ENCODE peak calls at places on chromosomes 13 and 19, in seven cellular contexts. One of them, this sample, is unnamed.

GRCh38 chr13:18212873-18213272 is 968.8 kb downstream of the TUBA3C start:
- DNase-seq in adrenal gland: no peak
- DNase-seq in cardiac muscle cell: no peak
- DNase-seq in colonic mucosa: no peak
- DNase-seq in stomach: no peak
- DNase-seq in body of pancreas: no peak
- DNase-seq in transverse colon: no peak
- DNase-seq in this sample: no peak

GRCh38 chr19:13986348-13986904 is 19.7 kb downstream of the RFX1 start:
- DNase-seq in adrenal gland: peak; percentile 77
- DNase-seq in cardiac muscle cell: no peak
- DNase-seq in colonic mucosa: peak; percentile 80
- DNase-seq in stomach: peak; percentile 82
- DNase-seq in body of pancreas: peak; percentile 67
- DNase-seq in transverse colon: peak; percentile 90
- DNase-seq in this sample: peak; percentile 93

GRCh38 chr13:48038763-48039162 is 1.2 kb downstream of the NUDT15 start:
- DNase-seq in adrenal gland: no peak
- DNase-seq in cardiac muscle cell: no peak
- DNase-seq in colonic mucosa: no peak
- DNase-seq in stomach: no peak
- DNase-seq in body of pancreas: no peak
- DNase-seq in transverse colon: no peak
- DNase-seq in this sample: peak; percentile 4

GRCh38 chr13:110422913-110423688 is 116.0 kb downstream of the COL4A2 start:
- DNase-seq in adrenal gland: no peak
- DNase-seq in cardiac muscle cell: no peak
- DNase-seq in colonic mucosa: no peak
- DNase-seq in stomach: no peak
- DNase-seq in body of pancreas: no peak
- DNase-seq in transverse colon: no peak
- DNase-seq in this sample: no peak

GRCh38 chr13:76886005-76886291 is 257 bp downstream of the KCTD12 start:
- DNase-seq in adrenal gland: peak; percentile 43
- DNase-seq in cardiac muscle cell: no peak
- DNase-seq in colonic mucosa: no peak
- DNase-seq in stomach: no peak
- DNase-seq in body of pancreas: no peak
- DNase-seq in transverse colon: no peak
- DNase-seq in this sample: no peak

GRCh38 chr13:26946675-26947342 is 186.2 kb upstream of the GPR12 start:
- DNase-seq in adrenal gland: no peak
- DNase-seq in cardiac muscle cell: peak; percentile 75
- DNase-seq in colonic mucosa: no peak
- DNase-seq in stomach: no peak
- DNase-seq in body of pancreas: no peak
- DNase-seq in transverse colon: no peak
- DNase-seq in this sample: peak; percentile 25

GRCh38 chr19:5436101-5436947 is 18.9 kb upstream of the ZNRF4 start:
- DNase-seq in adrenal gland: peak; percentile 19
- DNase-seq in cardiac muscle cell: peak; percentile 86
- DNase-seq in colonic mucosa: no peak
- DNase-seq in stomach: no peak
- DNase-seq in body of pancreas: no peak
- DNase-seq in transverse colon: no peak
- DNase-seq in this sample: no peak

GRCh38 chr19:48493718-48494515 is 17.7 kb downstream of the LMTK3 start:
- DNase-seq in adrenal gland: peak; percentile 48
- DNase-seq in cardiac muscle cell: peak; percentile 23
- DNase-seq in colonic mucosa: no peak
- DNase-seq in stomach: no peak
- DNase-seq in body of pancreas: peak; percentile 24
- DNase-seq in transverse colon: no peak
- DNase-seq in this sample: no peak

GRCh38 chr19:31548941-31549340 is 199.7 kb upstream of the TSHZ3 start:
- DNase-seq in adrenal gland: no peak
- DNase-seq in cardiac muscle cell: peak; percentile 47
- DNase-seq in colonic mucosa: no peak
- DNase-seq in stomach: no peak
- DNase-seq in body of pancreas: peak; percentile 16
- DNase-seq in transverse colon: no peak
- DNase-seq in this sample: no peak

GRCh38 chr13:20102776-20103175 is 58.1 kb downstream of the GJA3 start:
- DNase-seq in adrenal gland: no peak
- DNase-seq in cardiac muscle cell: no peak
- DNase-seq in colonic mucosa: no peak
- DNase-seq in stomach: no peak
- DNase-seq in body of pancreas: no peak
- DNase-seq in transverse colon: no peak
- DNase-seq in this sample: no peak
- H3K4me3 ChIP-seq in adrenal gland: no peak overlapping the region
- H3K4me3 ChIP-seq in cardiac muscle cell: no peak overlapping the region
- H3K4me3 ChIP-seq in colonic mucosa: no peak overlapping the region
- H3K4me3 ChIP-seq in stomach: no peak overlapping the region
- H3K4me3 ChIP-seq in body of pancreas: no peak overlapping the region
- H3K4me3 ChIP-seq in transverse colon: no peak overlapping the region
- H3K4me3 ChIP-seq in this sample: no peak overlapping the region

DNA sequence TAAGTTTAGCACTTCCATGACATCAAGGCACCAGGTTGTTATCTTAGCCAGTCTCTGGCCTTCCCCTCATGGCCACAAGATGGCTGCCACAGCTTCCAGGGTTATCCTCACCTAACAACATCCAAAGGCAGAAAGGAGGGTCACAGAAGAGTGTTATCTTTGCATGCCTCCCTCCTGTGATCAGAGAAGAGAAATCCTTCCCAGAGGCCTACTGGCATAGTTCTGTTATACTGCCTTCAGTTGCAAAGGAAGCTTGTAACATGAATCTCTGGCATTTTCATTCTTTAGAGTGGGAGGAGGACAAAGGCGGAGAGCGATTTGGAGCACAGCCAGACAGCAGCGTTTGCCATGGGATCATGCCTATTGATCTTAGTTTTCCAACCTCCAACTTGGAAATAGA is 135.6 kb downstream of the DNAJC15 start:
- DNase-seq in adrenal gland: no peak
- DNase-seq in cardiac muscle cell: no peak
- DNase-seq in colonic mucosa: no peak
- DNase-seq in stomach: no peak
- DNase-seq in body of pancreas: no peak
- DNase-seq in transverse colon: no peak
- DNase-seq in this sample: no peak
- TF ChIP-seq CTCF in adrenal gland: no peak
- TF ChIP-seq CTCF in cardiac muscle cell: peak; percentile 24
- TF ChIP-seq CTCF in colonic mucosa: no peak
- TF ChIP-seq CTCF in stomach: no peak
- TF ChIP-seq CTCF in body of pancreas: no peak
- TF ChIP-seq CTCF in transverse colon: no peak
- TF ChIP-seq CTCF in this sample: no peak

DNA sequence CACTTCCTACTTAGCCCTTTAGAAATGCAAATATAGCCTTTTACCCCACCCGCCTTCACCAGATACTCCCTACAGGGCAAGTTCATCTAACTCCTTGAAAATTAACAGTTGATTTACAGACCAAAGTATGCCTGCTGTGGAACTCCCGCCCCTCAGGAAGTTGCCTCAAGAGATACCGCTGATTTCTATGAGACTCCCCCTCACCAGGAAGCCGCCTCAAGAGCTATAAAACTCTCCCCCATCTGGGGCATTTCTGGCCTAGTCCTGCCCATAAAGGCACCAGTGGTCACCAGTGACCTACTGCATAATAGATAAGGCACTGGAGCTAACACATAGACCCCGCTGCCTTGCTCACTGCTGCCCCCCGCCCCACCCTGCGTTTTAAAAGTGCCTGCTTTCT is 201.7 kb upstream of the UBL3 start:
- DNase-seq in adrenal gland: no peak
- DNase-seq in cardiac muscle cell: no peak
- DNase-seq in colonic mucosa: no peak
- DNase-seq in stomach: no peak
- DNase-seq in body of pancreas: no peak
- DNase-seq in transverse colon: no peak
- DNase-seq in this sample: no peak
- H3K4me3 ChIP-seq in adrenal gland: no peak overlapping the region
- H3K4me3 ChIP-seq in cardiac muscle cell: no peak overlapping the region
- H3K4me3 ChIP-seq in colonic mucosa: no peak overlapping the region
- H3K4me3 ChIP-seq in stomach: no peak overlapping the region
- H3K4me3 ChIP-seq in body of pancreas: no peak overlapping the region
- H3K4me3 ChIP-seq in transverse colon: no peak overlapping the region
- H3K4me3 ChIP-seq in this sample: no peak overlapping the region

GRCh38 chr19:29247051-29247450 is 34.1 kb upstream of the UQCRFS1 start:
- DNase-seq in adrenal gland: no peak
- DNase-seq in cardiac muscle cell: no peak
- DNase-seq in colonic mucosa: no peak
- DNase-seq in stomach: no peak
- DNase-seq in body of pancreas: no peak
- DNase-seq in transverse colon: no peak
- DNase-seq in this sample: no peak

GRCh38 chr19:29245221-29245620 is 32.3 kb upstream of the UQCRFS1 start:
- DNase-seq in adrenal gland: no peak
- DNase-seq in cardiac muscle cell: no peak
- DNase-seq in colonic mucosa: no peak
- DNase-seq in stomach: no peak
- DNase-seq in body of pancreas: no peak
- DNase-seq in transverse colon: no peak
- DNase-seq in this sample: no peak

GRCh38 chr19:29247912-29248311 is 35.0 kb upstream of the UQCRFS1 start:
- DNase-seq in adrenal gland: no peak
- DNase-seq in cardiac muscle cell: no peak
- DNase-seq in colonic mucosa: no peak
- DNase-seq in stomach: no peak
- DNase-seq in body of pancreas: no peak
- DNase-seq in transverse colon: no peak
- DNase-seq in this sample: no peak

GRCh38 chr19:29248332-29248844 is 35.4 kb upstream of the UQCRFS1 start:
- DNase-seq in adrenal gland: no peak
- DNase-seq in cardiac muscle cell: no peak
- DNase-seq in colonic mucosa: no peak
- DNase-seq in stomach: no peak
- DNase-seq in body of pancreas: no peak
- DNase-seq in transverse colon: no peak
- DNase-seq in this sample: no peak
- TF ChIP-seq CTCF in adrenal gland: no peak
- TF ChIP-seq CTCF in cardiac muscle cell: no peak
- TF ChIP-seq CTCF in colonic mucosa: no peak
- TF ChIP-seq CTCF in stomach: no peak
- TF ChIP-seq CTCF in body of pancreas: no peak
- TF ChIP-seq CTCF in transverse colon: no peak
- TF ChIP-seq CTCF in this sample: no peak

GRCh38 chr19:3785938-3786824 is at the start of gene MATK:
- DNase-seq in adrenal gland: no peak
- DNase-seq in cardiac muscle cell: no peak
- DNase-seq in colonic mucosa: no peak
- DNase-seq in stomach: no peak
- DNase-seq in body of pancreas: no peak
- DNase-seq in transverse colon: no peak
- DNase-seq in this sample: no peak
- H3K4me3 ChIP-seq in adrenal gland: no peak within 1 kb of the TSS
- H3K4me3 ChIP-seq in cardiac muscle cell: peak within 1 kb of the TSS; percentile 89
- H3K4me3 ChIP-seq in colonic mucosa: peak within 1 kb of the TSS; percentile 20
- H3K4me3 ChIP-seq in stomach: peak within 1 kb of the TSS; percentile 46
- H3K4me3 ChIP-seq in body of pancreas: no peak within 1 kb of the TSS
- H3K4me3 ChIP-seq in transverse colon: peak within 1 kb of the TSS; percentile 36
- H3K4me3 ChIP-seq in this sample: no peak within 1 kb of the TSS

GRCh38 chr13:96792736-96793444 is 201.4 kb downstream of the OXGR1 start:
- DNase-seq in adrenal gland: peak; percentile 59
- DNase-seq in cardiac muscle cell: peak; percentile 23
- DNase-seq in colonic mucosa: no peak
- DNase-seq in stomach: no peak
- DNase-seq in body of pancreas: peak; percentile 53
- DNase-seq in transverse colon: no peak
- DNase-seq in this sample: no peak

GRCh38 chr13:96796234-96796633 is 198.0 kb downstream of the OXGR1 start:
- DNase-seq in adrenal gland: no peak
- DNase-seq in cardiac muscle cell: no peak
- DNase-seq in colonic mucosa: no peak
- DNase-seq in stomach: no peak
- DNase-seq in body of pancreas: no peak
- DNase-seq in transverse colon: no peak
- DNase-seq in this sample: no peak

DNA sequence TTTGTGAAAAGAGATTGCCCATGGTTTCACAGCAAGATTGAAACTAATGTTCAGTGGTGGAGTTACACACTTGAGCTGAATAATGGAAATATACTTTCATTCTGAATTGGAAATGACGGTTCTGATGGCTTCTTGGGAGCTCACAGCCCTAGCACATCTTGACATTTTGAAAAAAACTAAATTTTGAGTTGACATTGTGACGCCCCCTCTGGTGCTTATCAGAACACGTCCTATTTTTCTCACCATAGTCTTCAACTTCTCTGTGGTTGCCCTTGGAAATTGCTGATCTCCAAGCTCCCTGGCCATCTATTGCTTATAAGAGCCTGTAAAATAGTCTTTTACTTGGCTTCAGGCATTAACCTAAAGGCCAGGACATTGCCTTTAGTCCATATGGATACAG is 202.1 kb downstream of the OXGR1 start:
- DNase-seq in adrenal gland: no peak
- DNase-seq in cardiac muscle cell: no peak
- DNase-seq in colonic mucosa: no peak
- DNase-seq in stomach: no peak
- DNase-seq in body of pancreas: no peak
- DNase-seq in transverse colon: no peak
- DNase-seq in this sample: no peak
- TF ChIP-seq CTCF in adrenal gland: no peak
- TF ChIP-seq CTCF in cardiac muscle cell: no peak
- TF ChIP-seq CTCF in colonic mucosa: no peak
- TF ChIP-seq CTCF in stomach: no peak
- TF ChIP-seq CTCF in body of pancreas: no peak
- TF ChIP-seq CTCF in transverse colon: no peak
- TF ChIP-seq CTCF in this sample: no peak

GRCh38 chr19:45098521-45099464 is 5.8 kb downstream of the PPP1R37 start:
- DNase-seq in adrenal gland: peak; percentile 58
- DNase-seq in cardiac muscle cell: no peak
- DNase-seq in colonic mucosa: no peak
- DNase-seq in stomach: peak; percentile 79
- DNase-seq in body of pancreas: peak; percentile 49
- DNase-seq in transverse colon: no peak
- DNase-seq in this sample: no peak
- H3K4me3 ChIP-seq in adrenal gland: no peak overlapping the region
- H3K4me3 ChIP-seq in cardiac muscle cell: no peak overlapping the region
- H3K4me3 ChIP-seq in colonic mucosa: no peak overlapping the region
- H3K4me3 ChIP-seq in stomach: no peak overlapping the region
- H3K4me3 ChIP-seq in body of pancreas: no peak overlapping the region
- H3K4me3 ChIP-seq in transverse colon: no peak overlapping the region
- H3K4me3 ChIP-seq in this sample: no peak overlapping the region

DNA sequence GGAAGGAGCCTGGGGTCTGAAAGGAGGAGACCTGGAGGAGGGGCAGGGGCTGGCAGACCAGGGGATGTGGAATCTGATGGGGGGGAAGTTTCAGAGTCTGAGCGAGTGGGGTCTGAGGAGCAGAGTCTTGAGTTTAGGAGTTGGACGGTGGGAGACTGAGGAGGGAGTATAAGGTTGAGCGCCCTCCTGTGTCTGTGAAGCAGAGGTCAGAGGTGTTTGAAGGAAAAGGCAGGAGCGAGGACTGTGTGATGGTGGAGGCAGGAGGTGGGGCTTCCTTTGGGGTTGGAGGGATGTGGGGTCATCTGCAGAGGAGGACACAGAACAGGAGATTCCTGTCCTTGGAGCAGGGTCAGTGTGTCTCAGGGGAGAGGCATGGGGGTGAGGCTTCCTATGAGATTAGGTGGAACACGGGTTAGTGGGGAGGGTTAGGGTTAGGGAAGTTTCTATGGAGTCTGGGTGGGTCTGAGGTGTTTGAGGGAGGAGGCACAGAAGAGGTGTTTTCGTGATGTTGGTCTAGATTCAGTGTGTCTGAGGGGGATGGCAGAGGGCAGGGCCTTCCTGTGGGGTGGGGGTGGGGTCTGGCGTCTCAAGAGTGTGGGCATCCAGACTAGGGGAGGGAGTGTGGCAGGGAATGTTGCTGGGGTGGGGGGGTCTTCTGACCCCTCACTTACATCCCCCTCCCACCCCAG is 8.3 kb downstream of the RYR1 start:
- DNase-seq in adrenal gland: no peak
- DNase-seq in cardiac muscle cell: peak; percentile 49
- DNase-seq in colonic mucosa: no peak
- DNase-seq in stomach: no peak
- DNase-seq in body of pancreas: no peak
- DNase-seq in transverse colon: no peak
- DNase-seq in this sample: no peak
- TF ChIP-seq CTCF in adrenal gland: no peak
- TF ChIP-seq CTCF in cardiac muscle cell: peak; percentile 17
- TF ChIP-seq CTCF in colonic mucosa: no peak
- TF ChIP-seq CTCF in stomach: no peak
- TF ChIP-seq CTCF in body of pancreas: no peak
- TF ChIP-seq CTCF in transverse colon: no peak
- TF ChIP-seq CTCF in this sample: peak; percentile 38

This sample was measured in GM12864.